ENCODE peak calls at places on chromosomes 13 and 19, in seven cellular contexts. Q, E, O, R, M, Y and K are unnamed samples.

GRCh38 chr19:54426291-54426918 is 11.1 kb downstream of the TTYH1 start:
- DNase-seq in Q (no peak), E (no peak), O (no peak), R (no peak), M (no peak), Y (no peak), K (no peak)

GRCh38 chr13:93534181-93534700 is 307.6 kb downstream of the GPC6 start:
- DNase-seq in Q (no peak), E (no peak), O (no peak), R (no peak), M (peak), Y (peak), K (peak)

GRCh38 chr19:35026418-35026817 is 3.9 kb upstream of the SCN1B start:
- DNase-seq in Q (no peak), E (no peak), O (no peak), R (no peak), M (no peak), Y (no peak), K (no peak)

GRCh38 chr13:34913040-34913439 is 29.0 kb upstream of the NBEA start:
- DNase-seq in Q (no peak), E (no peak), O (no peak), R (peak), M (peak), Y (peak), K (no peak)

GRCh38 chr13:104253063-104253680 is 1187.0 kb upstream of the SLC10A2 start:
- DNase-seq in Q (no peak), E (no peak), O (no peak), R (no peak), M (peak), Y (peak), K (no peak)

GRCh38 chr19:14731200-14731599 is 41.4 kb downstream of the ZNF333 start:
- DNase-seq in Q (no peak), E (no peak), O (no peak), R (no peak), M (no peak), Y (no peak), K (no peak)

GRCh38 chr13:94710881-94711560 is 1.3 kb downstream of the SOX21 start:
- DNase-seq in Q (no peak), E (no peak), O (no peak), R (no peak), M (no peak), Y (peak), K (no peak)

GRCh38 chr19:35671818-35672217 is 5.5 kb downstream of the UPK1A start:
- DNase-seq in Q (no peak), E (no peak), O (no peak), R (no peak), M (peak), Y (peak), K (peak)

GRCh38 chr13:33236021-33236420 is 49.5 kb downstream of the STARD13 start:
- DNase-seq in Q (no peak), E (no peak), O (no peak), R (peak), M (peak), Y (peak), K (peak)

GRCh38 chr19:48117515-48118330 is 7.1 kb upstream of the PLA2G4C start:
- DNase-seq in Q (no peak), E (no peak), O (no peak), R (no peak), M (no peak), Y (no peak), K (no peak)

GRCh38 chr13:51542358-51542972 is 41.8 kb upstream of the WDFY2 start:
- DNase-seq in Q (no peak), E (peak), O (no peak), R (no peak), M (no peak), Y (peak), K (no peak)

GRCh38 chr19:48195106-48195830 is 24.8 kb downstream of the ZSWIM9 start:
- DNase-seq in Q (no peak), E (no peak), O (no peak), R (no peak), M (no peak), Y (no peak), K (no peak)

GRCh38 chr13:52835071-52835793 is 13.2 kb downstream of the PCDH8 start:
- DNase-seq in Q (no peak), E (no peak), O (no peak), R (no peak), M (no peak), Y (no peak), K (no peak)

GRCh38 chr13:33125821-33126570 is 109.8 kb downstream of the KL start:
- DNase-seq in Q (peak), E (peak), O (peak), R (peak), M (peak), Y (peak), K (peak)

DNA sequence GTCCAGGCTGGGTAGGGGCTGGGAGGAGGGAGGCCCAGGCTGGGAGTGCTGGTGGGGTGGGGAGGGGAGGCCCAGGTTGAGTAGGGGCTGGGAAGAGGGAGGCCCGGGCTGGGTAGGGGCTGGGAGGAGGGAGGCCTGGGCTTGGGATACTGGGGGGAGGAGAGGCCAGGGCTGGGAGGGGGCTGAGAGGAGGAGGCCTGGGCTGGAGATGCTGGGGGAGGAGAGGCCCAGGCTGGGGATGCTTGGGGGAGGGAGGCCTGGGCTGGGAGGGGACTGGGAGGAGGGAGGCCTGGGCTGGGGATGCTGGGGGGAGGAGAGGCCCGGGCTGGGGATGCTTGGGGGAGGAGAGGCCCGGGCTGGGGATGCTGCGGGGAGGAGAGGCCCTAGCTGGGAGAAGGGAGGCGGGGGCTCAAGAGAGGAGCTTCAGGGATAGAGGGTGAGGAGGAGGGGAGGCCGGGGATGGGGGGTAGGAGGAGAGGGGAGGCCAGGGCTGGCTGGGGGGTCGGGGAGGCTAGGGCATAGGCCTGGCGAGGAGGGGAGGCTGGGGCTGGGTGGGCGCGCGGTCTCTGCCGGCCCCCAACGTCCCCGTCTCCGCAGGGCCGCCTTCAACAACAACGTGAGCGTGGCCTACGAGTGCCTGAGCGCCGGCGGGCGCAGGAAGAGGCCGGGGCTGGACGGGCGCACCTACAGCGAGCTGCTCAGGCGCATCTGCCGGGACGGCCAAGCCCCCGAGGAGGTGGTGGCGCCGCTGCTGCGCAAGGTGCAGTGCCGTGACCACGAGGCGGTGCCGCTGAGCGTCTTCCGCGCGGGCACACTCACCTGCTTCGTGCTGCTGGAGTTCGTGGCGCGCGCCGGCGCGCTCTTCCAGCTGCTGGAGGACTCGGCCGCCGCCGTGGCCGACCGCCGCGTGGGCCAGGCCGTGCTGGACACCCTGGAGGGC is 11.3 kb downstream of the TPGS1 start:
- DNase-seq in Q (peak), E (no peak), O (peak), R (no peak), M (peak), Y (peak), K (peak)
- TF ChIP-seq CTCF in Q (no peak), E (no peak), O (peak), R (no peak), M (no peak), Y (no peak), K (no peak)

GRCh38 chr13:100491164-100491847 is 97.3 kb downstream of the GGACT start:
- DNase-seq in Q (peak), E (no peak), O (no peak), R (no peak), M (peak), Y (peak), K (peak)
- TF ChIP-seq CTCF in Q (no peak), E (no peak), O (no peak), R (no peak), M (peak), Y (peak), K (peak)

GRCh38 chr19:5319516-5319915 is 21.1 kb downstream of the PTPRS start:
- DNase-seq in Q (no peak), E (no peak), O (no peak), R (no peak), M (no peak), Y (no peak), K (no peak)

GRCh38 chr19:5324947-5325346 is 15.7 kb downstream of the PTPRS start:
- DNase-seq in Q (no peak), E (no peak), O (no peak), R (no peak), M (no peak), Y (no peak), K (no peak)

GRCh38 chr19:5323475-5323811 is 17.2 kb downstream of the PTPRS start:
- DNase-seq in Q (no peak), E (no peak), O (no peak), R (no peak), M (no peak), Y (no peak), K (no peak)

GRCh38 chr19:5321066-5321642 is 19.5 kb downstream of the PTPRS start:
- DNase-seq in Q (no peak), E (no peak), O (no peak), R (no peak), M (no peak), Y (no peak), K (no peak)

GRCh38 chr19:5321851-5322681 is 18.5 kb downstream of the PTPRS start:
- DNase-seq in Q (no peak), E (no peak), O (no peak), R (no peak), M (no peak), Y (peak), K (no peak)
- TF ChIP-seq CTCF in Q (no peak), E (no peak), O (no peak), R (no peak), M (no peak), Y (no peak), K (no peak)

GRCh38 chr19:1764293-1764683 is 11.0 kb downstream of the ONECUT3 start:
- DNase-seq in Q (no peak), E (no peak), O (no peak), R (no peak), M (no peak), Y (no peak), K (no peak)

GRCh38 chr19:1763648-1764292 is 10.5 kb downstream of the ONECUT3 start:
- DNase-seq in Q (no peak), E (no peak), O (no peak), R (no peak), M (no peak), Y (no peak), K (no peak)

GRCh38 chr19:1765904-1766799 is 12.8 kb downstream of the ONECUT3 start:
- DNase-seq in Q (no peak), E (no peak), O (no peak), R (no peak), M (no peak), Y (no peak), K (no peak)

GRCh38 chr19:1766800-1767352 is 13.6 kb downstream of the ONECUT3 start:
- DNase-seq in Q (no peak), E (no peak), O (no peak), R (no peak), M (no peak), Y (no peak), K (no peak)

GRCh38 chr19:1765182-1765903 is 12.0 kb downstream of the ONECUT3 start:
- DNase-seq in Q (no peak), E (no peak), O (no peak), R (peak), M (no peak), Y (peak), K (no peak)
- TF ChIP-seq CTCF in Q (no peak), E (no peak), O (no peak), R (no peak), M (no peak), Y (no peak), K (no peak)

GRCh38 chr13:71396149-71396548 is 470.9 kb downstream of the DACH1 start:
- DNase-seq in Q (no peak), E (no peak), O (no peak), R (no peak), M (no peak), Y (no peak), K (no peak)

GRCh38 chr13:71395053-71395452 is 472.0 kb downstream of the DACH1 start:
- DNase-seq in Q (no peak), E (no peak), O (no peak), R (no peak), M (peak), Y (no peak), K (no peak)
- TF ChIP-seq CTCF in Q (no peak), E (no peak), O (no peak), R (no peak), M (no peak), Y (no peak), K (no peak)

GRCh38 chr19:12647047-12647446 is 19.5 kb downstream of the MAN2B1 start:
- DNase-seq in Q (no peak), E (peak), O (no peak), R (no peak), M (no peak), Y (no peak), K (no peak)

GRCh38 chr19:12647490-12648071 is 19.0 kb downstream of the MAN2B1 start:
- DNase-seq in Q (peak), E (peak), O (no peak), R (no peak), M (peak), Y (peak), K (no peak)

GRCh38 chr19:12649941-12650340 is 16.6 kb downstream of the MAN2B1 start:
- DNase-seq in Q (no peak), E (no peak), O (no peak), R (no peak), M (no peak), Y (no peak), K (no peak)

GRCh38 chr19:12646551-12646950 is 20.0 kb downstream of the MAN2B1 start:
- DNase-seq in Q (no peak), E (no peak), O (no peak), R (no peak), M (no peak), Y (no peak), K (no peak)

GRCh38 chr19:12648088-12648487 is 18.5 kb downstream of the MAN2B1 start:
- DNase-seq in Q (no peak), E (peak), O (no peak), R (no peak), M (no peak), Y (peak), K (no peak)
- TF ChIP-seq CTCF in Q (no peak), E (no peak), O (peak), R (peak), M (peak), Y (peak), K (no peak)

DNA sequence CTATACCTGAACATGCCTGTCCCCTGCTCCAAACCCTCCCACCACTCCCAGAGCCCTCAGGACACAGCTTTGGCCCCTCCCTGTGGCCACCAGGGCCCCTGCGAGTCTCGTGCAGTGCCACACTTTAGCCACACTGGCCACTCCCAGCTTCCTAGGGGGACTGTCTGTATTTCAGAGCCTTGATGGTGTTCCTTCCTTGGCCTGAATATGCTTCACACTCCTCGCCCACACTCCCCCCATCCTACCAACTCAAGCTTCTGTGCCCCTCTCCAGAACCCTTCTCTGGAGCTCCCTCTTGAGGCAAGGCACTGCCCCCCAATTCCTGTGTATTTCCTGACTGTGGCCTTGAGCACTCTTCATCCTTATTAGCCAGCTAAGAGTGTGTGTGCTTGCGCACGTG is 80.2 kb downstream of the DPF1 start:
- DNase-seq in Q (no peak), E (no peak), O (no peak), R (no peak), M (no peak), Y (no peak), K (no peak)
- TF ChIP-seq CTCF in Q (no peak), E (no peak), O (peak), R (peak), M (peak), Y (peak), K (no peak)

GRCh38 chr13:62096652-62097051 is 681.0 kb upstream of the PCDH20 start:
- DNase-seq in Q (no peak), E (no peak), O (no peak), R (no peak), M (no peak), Y (no peak), K (no peak)

GRCh38 chr13:62093984-62094383 is 678.3 kb upstream of the PCDH20 start:
- DNase-seq in Q (no peak), E (no peak), O (no peak), R (no peak), M (no peak), Y (no peak), K (no peak)

GRCh38 chr13:62092949-62093348 is 677.3 kb upstream of the PCDH20 start:
- DNase-seq in Q (no peak), E (no peak), O (no peak), R (no peak), M (no peak), Y (no peak), K (no peak)

GRCh38 chr13:62092536-62092935 is 676.9 kb upstream of the PCDH20 start:
- DNase-seq in Q (no peak), E (no peak), O (no peak), R (no peak), M (no peak), Y (no peak), K (no peak)

GRCh38 chr13:62094937-62095336 is 679.3 kb upstream of the PCDH20 start:
- DNase-seq in Q (no peak), E (no peak), O (no peak), R (no peak), M (no peak), Y (no peak), K (no peak)
- TF ChIP-seq CTCF in Q (no peak), E (no peak), O (no peak), R (no peak), M (no peak), Y (no peak), K (no peak)

GRCh38 chr19:30206187-30206586 is 166.0 kb upstream of the ZNF536 start:
- DNase-seq in Q (no peak), E (no peak), O (no peak), R (no peak), M (no peak), Y (no peak), K (no peak)
- TF ChIP-seq CTCF in Q (no peak), E (no peak), O (no peak), R (no peak), M (no peak), Y (no peak), K (no peak)